ENCODE peak calls at places on chromosomes 2 and 18, in ten cellular contexts. One of them, this sample, is unnamed.

GRCh38 chr2:237896507-237896892 is 37.1 kb downstream of the RAMP1 start:
- DNase-seq in transverse colon: no peak
- DNase-seq in right lobe of liver: no peak
- DNase-seq in thoracic aorta: no peak
- DNase-seq in progenitor cell of endocrine pancreas: no peak
- DNase-seq in lower lobe of right lung: no peak
- DNase-seq in prostate gland: no peak
- DNase-seq in cardiac fibroblast: peak; percentile 7
- DNase-seq in psoas muscle: no peak
- DNase-seq in RWPE1: no peak
- DNase-seq in this sample: peak; percentile 38

GRCh38 chr2:231707625-231708049 is 688 bp upstream of the PTMA start:
- DNase-seq in transverse colon: no peak
- DNase-seq in right lobe of liver: no peak
- DNase-seq in thoracic aorta: no peak
- DNase-seq in progenitor cell of endocrine pancreas: no peak
- DNase-seq in lower lobe of right lung: no peak
- DNase-seq in prostate gland: peak; percentile 67
- DNase-seq in cardiac fibroblast: no peak
- DNase-seq in psoas muscle: no peak
- DNase-seq in RWPE1: no peak
- DNase-seq in this sample: peak; percentile 67

GRCh38 chr2:217947341-217948316 is 55.2 kb downstream of the TNS1 start:
- DNase-seq in transverse colon: no peak
- DNase-seq in right lobe of liver: no peak
- DNase-seq in thoracic aorta: no peak
- DNase-seq in progenitor cell of endocrine pancreas: no peak
- DNase-seq in lower lobe of right lung: peak; percentile 53
- DNase-seq in prostate gland: no peak
- DNase-seq in cardiac fibroblast: no peak
- DNase-seq in psoas muscle: no peak
- DNase-seq in RWPE1: no peak
- DNase-seq in this sample: no peak

GRCh38 chr2:199463708-199464613 is 6.2 kb upstream of the SATB2 start:
- DNase-seq in transverse colon: peak; percentile 62
- DNase-seq in right lobe of liver: no peak
- DNase-seq in thoracic aorta: no peak
- DNase-seq in progenitor cell of endocrine pancreas: no peak
- DNase-seq in lower lobe of right lung: no peak
- DNase-seq in prostate gland: no peak
- DNase-seq in cardiac fibroblast: no peak
- DNase-seq in psoas muscle: no peak
- DNase-seq in RWPE1: no peak
- DNase-seq in this sample: no peak

GRCh38 chr2:84204995-84205394 is 254.1 kb downstream of the SUCLG1 start:
- DNase-seq in transverse colon: no peak
- DNase-seq in right lobe of liver: no peak
- DNase-seq in thoracic aorta: no peak
- DNase-seq in progenitor cell of endocrine pancreas: no peak
- DNase-seq in lower lobe of right lung: no peak
- DNase-seq in prostate gland: no peak
- DNase-seq in cardiac fibroblast: no peak
- DNase-seq in psoas muscle: no peak
- DNase-seq in RWPE1: no peak
- DNase-seq in this sample: no peak

GRCh38 chr2:200319587-200320337 is 13.3 kb downstream of the SPATS2L start:
- DNase-seq in transverse colon: no peak
- DNase-seq in right lobe of liver: no peak
- DNase-seq in thoracic aorta: no peak
- DNase-seq in progenitor cell of endocrine pancreas: no peak
- DNase-seq in lower lobe of right lung: no peak
- DNase-seq in prostate gland: no peak
- DNase-seq in cardiac fibroblast: peak; percentile 82
- DNase-seq in psoas muscle: no peak
- DNase-seq in RWPE1: peak; percentile 44
- DNase-seq in this sample: peak; percentile 42

GRCh38 chr2:107108556-107108955 is 222.6 kb upstream of the ST6GAL2 start:
- DNase-seq in transverse colon: no peak
- DNase-seq in right lobe of liver: no peak
- DNase-seq in thoracic aorta: no peak
- DNase-seq in progenitor cell of endocrine pancreas: no peak
- DNase-seq in lower lobe of right lung: no peak
- DNase-seq in prostate gland: no peak
- DNase-seq in cardiac fibroblast: peak; percentile 27
- DNase-seq in psoas muscle: no peak
- DNase-seq in RWPE1: no peak
- DNase-seq in this sample: no peak

GRCh38 chr2:235898766-235899165 is 269.4 kb downstream of the GBX2 start:
- DNase-seq in transverse colon: no peak
- DNase-seq in right lobe of liver: no peak
- DNase-seq in thoracic aorta: no peak
- DNase-seq in progenitor cell of endocrine pancreas: no peak
- DNase-seq in lower lobe of right lung: no peak
- DNase-seq in prostate gland: no peak
- DNase-seq in cardiac fibroblast: peak; percentile 5
- DNase-seq in psoas muscle: no peak
- DNase-seq in RWPE1: no peak
- DNase-seq in this sample: no peak

GRCh38 chr2:70010222-70011111 is 49.0 kb upstream of the ASPRV1 start:
- DNase-seq in transverse colon: peak; percentile 78
- DNase-seq in right lobe of liver: peak; percentile 35
- DNase-seq in thoracic aorta: no peak
- DNase-seq in progenitor cell of endocrine pancreas: no peak
- DNase-seq in lower lobe of right lung: peak; percentile 56
- DNase-seq in prostate gland: no peak
- DNase-seq in cardiac fibroblast: no peak
- DNase-seq in psoas muscle: no peak
- DNase-seq in RWPE1: peak; percentile 26
- DNase-seq in this sample: no peak

GRCh38 chr2:240374085-240374907 is 61.2 kb upstream of the GPC1 start:
- DNase-seq in transverse colon: peak; percentile 36
- DNase-seq in right lobe of liver: no peak
- DNase-seq in thoracic aorta: peak; percentile 32
- DNase-seq in progenitor cell of endocrine pancreas: no peak
- DNase-seq in lower lobe of right lung: peak; percentile 67
- DNase-seq in prostate gland: no peak
- DNase-seq in cardiac fibroblast: peak; percentile 80
- DNase-seq in psoas muscle: peak; percentile 78
- DNase-seq in RWPE1: peak; percentile 79
- DNase-seq in this sample: peak; percentile 61

GRCh38 chr2:231545105-231545902 is 15.1 kb upstream of the NMUR1 start:
- DNase-seq in transverse colon: peak; percentile 69
- DNase-seq in right lobe of liver: peak; percentile 46
- DNase-seq in thoracic aorta: no peak
- DNase-seq in progenitor cell of endocrine pancreas: no peak
- DNase-seq in lower lobe of right lung: peak; percentile 76
- DNase-seq in prostate gland: no peak
- DNase-seq in cardiac fibroblast: peak; percentile 68
- DNase-seq in psoas muscle: no peak
- DNase-seq in RWPE1: no peak
- DNase-seq in this sample: no peak

GRCh38 chr2:109032229-109032800 is 43.3 kb upstream of the EDAR start:
- DNase-seq in transverse colon: no peak
- DNase-seq in right lobe of liver: no peak
- DNase-seq in thoracic aorta: no peak
- DNase-seq in progenitor cell of endocrine pancreas: no peak
- DNase-seq in lower lobe of right lung: no peak
- DNase-seq in prostate gland: no peak
- DNase-seq in cardiac fibroblast: no peak
- DNase-seq in psoas muscle: no peak
- DNase-seq in RWPE1: no peak
- DNase-seq in this sample: no peak

GRCh38 chr2:216888907-216889622 is 29.2 kb upstream of the TNP1 start:
- DNase-seq in transverse colon: peak; percentile 11
- DNase-seq in right lobe of liver: no peak
- DNase-seq in thoracic aorta: peak; percentile 40
- DNase-seq in progenitor cell of endocrine pancreas: no peak
- DNase-seq in lower lobe of right lung: no peak
- DNase-seq in prostate gland: no peak
- DNase-seq in cardiac fibroblast: no peak
- DNase-seq in psoas muscle: peak; percentile 68
- DNase-seq in RWPE1: no peak
- DNase-seq in this sample: no peak

GRCh38 chr2:208250401-208250800 is 4.5 kb downstream of the IDH1 start:
- DNase-seq in transverse colon: no peak
- DNase-seq in right lobe of liver: no peak
- DNase-seq in thoracic aorta: no peak
- DNase-seq in progenitor cell of endocrine pancreas: no peak
- DNase-seq in lower lobe of right lung: no peak
- DNase-seq in prostate gland: no peak
- DNase-seq in cardiac fibroblast: peak; percentile 58
- DNase-seq in psoas muscle: no peak
- DNase-seq in RWPE1: peak; percentile 46
- DNase-seq in this sample: peak; percentile 72

GRCh38 chr2:176188218-176188968 is at the start of gene HOXD1:
- DNase-seq in transverse colon: peak; percentile 84
- DNase-seq in right lobe of liver: no peak
- DNase-seq in thoracic aorta: no peak
- DNase-seq in progenitor cell of endocrine pancreas: no peak
- DNase-seq in lower lobe of right lung: peak; percentile 78
- DNase-seq in prostate gland: peak; percentile 36
- DNase-seq in cardiac fibroblast: no peak
- DNase-seq in psoas muscle: peak; percentile 37
- DNase-seq in RWPE1: peak; percentile 87
- DNase-seq in this sample: no peak

GRCh38 chr18:58345875-58346274 is 283.0 kb downstream of the ALPK2 start:
- DNase-seq in transverse colon: no peak
- DNase-seq in right lobe of liver: no peak
- DNase-seq in thoracic aorta: no peak
- DNase-seq in progenitor cell of endocrine pancreas: no peak
- DNase-seq in lower lobe of right lung: no peak
- DNase-seq in prostate gland: no peak
- DNase-seq in cardiac fibroblast: no peak
- DNase-seq in psoas muscle: no peak
- DNase-seq in RWPE1: no peak
- DNase-seq in this sample: no peak

GRCh38 chr2:104825124-104825865 is 28.6 kb upstream of the POU3F3 start:
- DNase-seq in transverse colon: no peak
- DNase-seq in right lobe of liver: no peak
- DNase-seq in thoracic aorta: no peak
- DNase-seq in progenitor cell of endocrine pancreas: no peak
- DNase-seq in lower lobe of right lung: no peak
- DNase-seq in prostate gland: no peak
- DNase-seq in cardiac fibroblast: peak; percentile 51
- DNase-seq in psoas muscle: no peak
- DNase-seq in RWPE1: no peak
- DNase-seq in this sample: peak; percentile 81

GRCh38 chr2:104820126-104820525 is 33.8 kb upstream of the POU3F3 start:
- DNase-seq in transverse colon: no peak
- DNase-seq in right lobe of liver: no peak
- DNase-seq in thoracic aorta: no peak
- DNase-seq in progenitor cell of endocrine pancreas: no peak
- DNase-seq in lower lobe of right lung: no peak
- DNase-seq in prostate gland: no peak
- DNase-seq in cardiac fibroblast: no peak
- DNase-seq in psoas muscle: no peak
- DNase-seq in RWPE1: no peak
- DNase-seq in this sample: no peak

GRCh38 chr2:104826016-104826415 is 27.9 kb upstream of the POU3F3 start:
- DNase-seq in transverse colon: no peak
- DNase-seq in right lobe of liver: no peak
- DNase-seq in thoracic aorta: no peak
- DNase-seq in progenitor cell of endocrine pancreas: no peak
- DNase-seq in lower lobe of right lung: no peak
- DNase-seq in prostate gland: no peak
- DNase-seq in cardiac fibroblast: peak; percentile 22
- DNase-seq in psoas muscle: no peak
- DNase-seq in RWPE1: no peak
- DNase-seq in this sample: peak; percentile 49
- TF ChIP-seq CTCF in transverse colon: no peak
- TF ChIP-seq CTCF in right lobe of liver: no peak
- TF ChIP-seq CTCF in thoracic aorta: no peak
- TF ChIP-seq CTCF in progenitor cell of endocrine pancreas: no peak
- TF ChIP-seq CTCF in lower lobe of right lung: no peak
- TF ChIP-seq CTCF in prostate gland: no peak
- TF ChIP-seq CTCF in cardiac fibroblast: no peak
- TF ChIP-seq CTCF in psoas muscle: no peak
- TF ChIP-seq CTCF in RWPE1: no peak
- TF ChIP-seq CTCF in this sample: no peak

DNA sequence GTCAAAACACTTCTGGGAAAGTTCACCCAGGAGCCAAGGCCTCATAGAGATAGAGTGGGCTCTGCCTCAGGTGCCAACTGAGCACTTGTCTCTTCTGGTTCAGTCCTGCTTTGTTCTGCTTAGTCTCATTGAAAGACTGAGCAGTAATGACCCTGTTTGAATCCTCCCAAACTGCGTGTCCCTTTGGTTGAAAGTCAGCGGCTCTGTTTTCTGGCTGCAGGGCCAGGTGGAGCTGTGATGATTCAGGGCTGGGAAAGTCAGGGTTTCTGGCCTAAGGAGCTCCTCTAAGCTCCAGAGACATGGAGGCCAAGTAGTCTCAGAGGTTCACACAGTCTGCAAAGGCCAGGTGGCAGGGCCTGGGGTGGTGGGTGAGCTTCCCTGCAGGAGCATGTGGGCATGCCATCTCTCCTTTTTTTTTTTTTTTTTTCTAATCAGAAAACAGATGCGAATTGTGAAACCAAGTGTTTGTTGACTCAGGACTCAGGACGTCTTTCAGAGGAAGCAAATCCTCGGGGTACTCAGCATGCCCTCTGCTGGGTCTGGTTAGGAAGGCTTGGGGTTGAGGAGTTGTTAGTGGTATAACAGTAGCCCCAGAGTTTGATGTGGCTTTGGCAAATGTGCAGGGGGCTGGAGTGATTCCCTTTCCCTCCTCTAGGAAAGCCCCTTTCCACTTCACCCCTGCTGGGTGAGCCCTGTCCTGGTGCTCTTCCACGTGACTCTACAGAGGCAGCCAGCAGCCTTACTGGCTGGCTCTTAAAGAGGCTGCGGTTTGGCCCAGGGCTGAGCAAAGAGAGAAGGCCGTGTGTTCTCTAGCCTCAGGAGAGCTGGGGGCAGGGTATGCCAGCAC is 38.3 kb downstream of the TMEM17 start:
- DNase-seq in transverse colon: no peak
- DNase-seq in right lobe of liver: peak; percentile 56
- DNase-seq in thoracic aorta: no peak
- DNase-seq in progenitor cell of endocrine pancreas: no peak
- DNase-seq in lower lobe of right lung: peak; percentile 57
- DNase-seq in prostate gland: no peak
- DNase-seq in cardiac fibroblast: peak; percentile 49
- DNase-seq in psoas muscle: peak; percentile 41
- DNase-seq in RWPE1: no peak
- DNase-seq in this sample: peak; percentile 57
- TF ChIP-seq CTCF in transverse colon: no peak
- TF ChIP-seq CTCF in right lobe of liver: peak; percentile 11
- TF ChIP-seq CTCF in thoracic aorta: no peak
- TF ChIP-seq CTCF in progenitor cell of endocrine pancreas: no peak
- TF ChIP-seq CTCF in lower lobe of right lung: no peak
- TF ChIP-seq CTCF in prostate gland: no peak
- TF ChIP-seq CTCF in cardiac fibroblast: no peak
- TF ChIP-seq CTCF in psoas muscle: no peak
- TF ChIP-seq CTCF in RWPE1: no peak
- TF ChIP-seq CTCF in this sample: no peak

GRCh38 chr2:20562540-20563225 is 88.2 kb downstream of the HS1BP3 start:
- DNase-seq in transverse colon: no peak
- DNase-seq in right lobe of liver: no peak
- DNase-seq in thoracic aorta: no peak
- DNase-seq in progenitor cell of endocrine pancreas: no peak
- DNase-seq in lower lobe of right lung: no peak
- DNase-seq in prostate gland: no peak
- DNase-seq in cardiac fibroblast: peak; percentile 39
- DNase-seq in psoas muscle: no peak
- DNase-seq in RWPE1: no peak
- DNase-seq in this sample: no peak
- TF ChIP-seq CTCF in transverse colon: no peak
- TF ChIP-seq CTCF in right lobe of liver: no peak
- TF ChIP-seq CTCF in thoracic aorta: no peak
- TF ChIP-seq CTCF in progenitor cell of endocrine pancreas: peak; percentile 29
- TF ChIP-seq CTCF in lower lobe of right lung: no peak
- TF ChIP-seq CTCF in prostate gland: no peak
- TF ChIP-seq CTCF in cardiac fibroblast: peak; percentile 18
- TF ChIP-seq CTCF in psoas muscle: no peak
- TF ChIP-seq CTCF in RWPE1: no peak
- TF ChIP-seq CTCF in this sample: no peak

GRCh38 chr2:63053889-63054725 is 3.5 kb downstream of the OTX1 start:
- DNase-seq in transverse colon: peak; percentile 37
- DNase-seq in right lobe of liver: peak; percentile 23
- DNase-seq in thoracic aorta: no peak
- DNase-seq in progenitor cell of endocrine pancreas: peak; percentile 15
- DNase-seq in lower lobe of right lung: no peak
- DNase-seq in prostate gland: peak; percentile 3
- DNase-seq in cardiac fibroblast: no peak
- DNase-seq in psoas muscle: peak; percentile 8
- DNase-seq in RWPE1: no peak
- DNase-seq in this sample: no peak
- TF ChIP-seq CTCF in transverse colon: peak; percentile 15
- TF ChIP-seq CTCF in right lobe of liver: no peak
- TF ChIP-seq CTCF in thoracic aorta: no peak
- TF ChIP-seq CTCF in progenitor cell of endocrine pancreas: peak; percentile 57
- TF ChIP-seq CTCF in lower lobe of right lung: no peak
- TF ChIP-seq CTCF in prostate gland: no peak
- TF ChIP-seq CTCF in cardiac fibroblast: peak; percentile 12
- TF ChIP-seq CTCF in psoas muscle: no peak
- TF ChIP-seq CTCF in RWPE1: no peak
- TF ChIP-seq CTCF in this sample: no peak

This sample was measured in MCF 10A.